ENCODE peak calls at places on chromosomes 4 and X, in ten cellular contexts. X is GM23248, J is OCI-LY7, A is aorta, B is ascending aorta, O is PC-3, Z is ovary, S is right lobe of liver, G is neuronal stem cell, D is A549. W is an unnamed sample. For H3K4me1, the result is how much of the 10 kb centered on the place peaks cover.

GRCh38 chr4:126733301-126733700 is 899.5 kb upstream of the INTU start:
- DNase-seq in X (peak), J (no peak), A (no peak), B (no peak), O (peak), Z (no peak), S (no peak), G (no peak), D (no peak), W (no peak)

GRCh38 chr4:168486961-168487820 is 6.9 kb upstream of the DDX60L start:
- DNase-seq in X (peak), J (no peak), A (no peak), B (no peak), O (peak), Z (no peak), S (no peak), G (no peak), D (peak), W (no peak)

GRCh38 chr4:6605114-6605513 is 30.1 kb downstream of the MAN2B2 start:
- DNase-seq in X (no peak), J (no peak), A (no peak), B (no peak), O (no peak), Z (no peak), S (no peak), G (no peak), D (no peak), W (no peak)

GRCh38 chrX:123918106-123918721 is 43.3 kb upstream of the STAG2 start:
- DNase-seq in X (no peak), J (no peak), A (no peak), B (no peak), O (peak), Z (no peak), S (no peak), G (no peak), D (no peak), W (no peak)

GRCh38 chr4:84578540-84579409 is 4.2 kb upstream of the CDS1 start:
- DNase-seq in X (peak), J (peak), A (no peak), B (no peak), O (peak), Z (no peak), S (no peak), G (no peak), D (peak), W (no peak)

GRCh38 chrX:45803383-45803921 is 602.8 kb upstream of the DIPK2B start:
- DNase-seq in X (peak), J (no peak), A (no peak), B (no peak), O (peak), Z (no peak), S (no peak), G (no peak), D (no peak), W (no peak)

GRCh38 chr4:116180056-116180690 is 905.2 kb downstream of the TRAM1L1 start:
- DNase-seq in X (peak), J (peak), A (no peak), B (no peak), O (peak), Z (no peak), S (no peak), G (peak), D (peak), W (no peak)

GRCh38 chrX:132776486-132777210 is 181.8 kb downstream of the HS6ST2 start:
- DNase-seq in X (no peak), J (no peak), A (no peak), B (no peak), O (no peak), Z (no peak), S (no peak), G (no peak), D (no peak), W (no peak)

GRCh38 chrX:138711399-138712347 is at the start of gene FGF13:
- DNase-seq in X (peak), J (no peak), A (peak), B (peak), O (peak), Z (peak), S (peak), G (peak), D (no peak), W (peak)

GRCh38 chrX:120559799-120560198 is 963 bp downstream of the CUL4B start:
- DNase-seq in X (peak), J (peak), A (no peak), B (no peak), O (no peak), Z (no peak), S (no peak), G (no peak), D (no peak), W (no peak)

GRCh38 chrX:31487946-31488345 is 416.1 kb upstream of the FTHL17 start:
- DNase-seq in X (no peak), J (no peak), A (no peak), B (no peak), O (no peak), Z (no peak), S (no peak), G (no peak), D (no peak), W (no peak)

GRCh38 chr4:176547005-176547404 is 227.2 kb downstream of the SPCS3 start:
- DNase-seq in X (peak), J (no peak), A (no peak), B (no peak), O (no peak), Z (no peak), S (no peak), G (no peak), D (no peak), W (no peak)

GRCh38 chr4:48058620-48059530 is 42.3 kb downstream of the NIPAL1 start:
- DNase-seq in X (no peak), J (no peak), A (no peak), B (no peak), O (no peak), Z (no peak), S (no peak), G (no peak), D (no peak), W (no peak)

GRCh38 chr4:164931551-164932324 is 45.7 kb downstream of the TRIM61 start:
- DNase-seq in X (peak), J (no peak), A (no peak), B (no peak), O (peak), Z (no peak), S (no peak), G (no peak), D (no peak), W (no peak)

GRCh38 chr4:165873298-165874071 is 448 bp downstream of the TLL1 start:
- DNase-seq in X (peak), J (no peak), A (peak), B (no peak), O (peak), Z (peak), S (peak), G (peak), D (peak), W (peak)

GRCh38 chr4:146495277-146495676 is 26.5 kb downstream of the SLC10A7 start:
- DNase-seq in X (peak), J (no peak), A (no peak), B (no peak), O (peak), Z (no peak), S (no peak), G (no peak), D (no peak), W (no peak)

GRCh38 chrX:140343226-140343873 is 161.5 kb downstream of the SOX3 start:
- DNase-seq in X (peak), J (no peak), A (no peak), B (no peak), O (peak), Z (no peak), S (no peak), G (no peak), D (no peak), W (no peak)

GRCh38 chr4:171202908-171203307 is 610.3 kb upstream of the GALNTL6 start:
- DNase-seq in X (no peak), J (no peak), A (no peak), B (no peak), O (no peak), Z (no peak), S (no peak), G (no peak), D (no peak), W (no peak)

GRCh38 chrX:78063687-78064086 is 40.4 kb upstream of the PGK1 start:
- DNase-seq in X (no peak), J (no peak), A (no peak), B (no peak), O (no peak), Z (no peak), S (no peak), G (no peak), D (no peak), W (no peak)

GRCh38 chr4:184163813-184164212 is 53.9 kb downstream of the ENPP6 start:
- DNase-seq in X (peak), J (peak), A (no peak), B (no peak), O (peak), Z (peak), S (peak), G (no peak), D (peak), W (no peak)

GRCh38 chr4:114727426-114727825 is 128.8 kb downstream of the UGT8 start:
- DNase-seq in X (no peak), J (no peak), A (no peak), B (no peak), O (no peak), Z (no peak), S (no peak), G (peak), D (no peak), W (no peak)

GRCh38 chr4:185721190-185721948 is 90.6 kb downstream of the SORBS2 start:
- DNase-seq in X (no peak), J (no peak), A (no peak), B (no peak), O (no peak), Z (no peak), S (no peak), G (no peak), D (no peak), W (no peak)

GRCh38 chr4:185717018-185717726 is 94.8 kb downstream of the SORBS2 start:
- DNase-seq in X (no peak), J (no peak), A (no peak), B (no peak), O (no peak), Z (no peak), S (no peak), G (no peak), D (no peak), W (no peak)

GRCh38 chr4:185719493-185719843 is 92.5 kb downstream of the SORBS2 start:
- DNase-seq in X (no peak), J (no peak), A (no peak), B (no peak), O (no peak), Z (no peak), S (no peak), G (no peak), D (no peak), W (no peak)

GRCh38 chr4:185716008-185716976 is 95.7 kb downstream of the SORBS2 start:
- DNase-seq in X (no peak), J (no peak), A (no peak), B (no peak), O (no peak), Z (no peak), S (no peak), G (no peak), D (no peak), W (peak)

GRCh38 chr4:185718578-185719492 is 93.2 kb downstream of the SORBS2 start:
- DNase-seq in X (no peak), J (no peak), A (no peak), B (no peak), O (no peak), Z (no peak), S (no peak), G (no peak), D (no peak), W (no peak)
- H3K4me1 ChIP-seq in X (under half), J (under half), A (under half), B (under half), O (under half), Z (under half), S (under half), G (under half), D (under half), W (under half)

GRCh38 chrX:64196606-64197005 is 8.9 kb downstream of the AMER1 start:
- DNase-seq in X (no peak), J (no peak), A (no peak), B (no peak), O (no peak), Z (no peak), S (no peak), G (no peak), D (no peak), W (no peak)
- H3K4me1 ChIP-seq in X (under half), J (under half), A (under half), B (under half), O (under half), Z (under half), S (under half), G (under half), D (under half), W (under half)

GRCh38 chrX:29110041-29110440 is 522.8 kb downstream of the IL1RAPL1 start:
- DNase-seq in X (no peak), J (no peak), A (no peak), B (no peak), O (no peak), Z (no peak), S (no peak), G (no peak), D (no peak), W (no peak)
- H3K4me1 ChIP-seq in X (under half), J (under half), A (under half), B (under half), O (under half), Z (under half), S (under half), G (under half), D (under half), W (under half)

DNA sequence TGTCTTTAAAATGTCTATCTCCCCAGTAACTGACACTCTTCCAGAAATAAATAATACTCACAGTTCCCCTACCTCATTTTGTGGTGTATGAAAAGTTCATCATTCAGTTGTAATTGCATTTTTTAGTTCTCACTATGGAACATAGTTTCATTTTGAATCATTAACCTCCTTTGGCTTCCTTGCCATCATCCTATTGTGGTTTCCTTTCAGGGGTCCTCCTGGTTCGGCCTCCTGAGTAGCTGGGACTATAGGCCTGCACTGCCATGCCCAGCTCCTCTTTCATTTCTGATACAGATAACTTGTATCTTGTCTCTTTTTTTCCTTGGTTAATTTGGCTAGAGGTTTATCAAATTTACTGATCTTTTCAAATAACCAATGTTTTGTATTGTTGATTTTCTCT is 23.1 kb upstream of the BLTP1 start:
- DNase-seq in X (no peak), J (no peak), A (no peak), B (no peak), O (no peak), Z (no peak), S (no peak), G (no peak), D (no peak), W (no peak)
- H3K4me1 ChIP-seq in X (under half), J (under half), A (under half), B (under half), O (under half), Z (under half), S (under half), G (under half), D (under half), W (under half)

GRCh38 chr4:82789377-82789776 is 9.2 kb downstream of the SCD5 start:
- DNase-seq in X (no peak), J (no peak), A (no peak), B (no peak), O (no peak), Z (no peak), S (no peak), G (no peak), D (no peak), W (no peak)
- H3K4me1 ChIP-seq in X (under half), J (under half), A (under half), B (under half), O (under half), Z (under half), S (under half), G (under half), D (under half), W (under half)

GRCh38 chr4:106301393-106302084 is 14.5 kb downstream of the TBCK start:
- DNase-seq in X (peak), J (no peak), A (no peak), B (no peak), O (no peak), Z (no peak), S (no peak), G (no peak), D (no peak), W (no peak)
- H3K4me1 ChIP-seq in X (under half), J (under half), A (under half), B (under half), O (under half), Z (under half), S (under half), G (under half), D (under half), W (under half)

GRCh38 chr4:38114435-38114834 is 154.2 kb downstream of the PTTG2 start:
- DNase-seq in X (peak), J (no peak), A (no peak), B (no peak), O (no peak), Z (no peak), S (no peak), G (peak), D (no peak), W (no peak)

GRCh38 chr4:38111024-38111423 is 150.8 kb downstream of the PTTG2 start:
- DNase-seq in X (no peak), J (no peak), A (no peak), B (no peak), O (no peak), Z (no peak), S (no peak), G (no peak), D (no peak), W (no peak)

GRCh38 chr4:38113551-38113950 is 153.4 kb downstream of the PTTG2 start:
- DNase-seq in X (no peak), J (no peak), A (no peak), B (no peak), O (no peak), Z (no peak), S (no peak), G (no peak), D (no peak), W (no peak)

GRCh38 chr4:38111717-38112116 is 151.5 kb downstream of the PTTG2 start:
- DNase-seq in X (no peak), J (no peak), A (no peak), B (no peak), O (no peak), Z (no peak), S (no peak), G (no peak), D (no peak), W (no peak)

GRCh38 chr4:38113136-38113535 is 152.9 kb downstream of the PTTG2 start:
- DNase-seq in X (no peak), J (no peak), A (no peak), B (no peak), O (no peak), Z (no peak), S (no peak), G (no peak), D (no peak), W (no peak)
- H3K4me1 ChIP-seq in X (under half), J (under half), A (under half), B (under half), O (under half), Z (under half), S (under half), G (under half), D (under half), W (under half)

GRCh38 chr4:11623726-11624037 is 195.0 kb upstream of the HS3ST1 start:
- DNase-seq in X (no peak), J (no peak), A (no peak), B (no peak), O (peak), Z (no peak), S (no peak), G (no peak), D (peak), W (no peak)
- H3K4me1 ChIP-seq in X (under half), J (under half), A (under half), B (under half), O (half or more), Z (under half), S (under half), G (under half), D (under half), W (under half)